ENCODE peak calls at places on chromosomes 5 and 9, in seven cellular contexts. One of them, this sample, is unnamed. For H3K4me1, the result is how much of the 10 kb centered on the place peaks cover.

GRCh38 chr5:140565024-140565779 is 574 bp downstream of the SLC35A4 start:
- DNase-seq in sigmoid colon: no peak
- DNase-seq in breast epithelium: no peak
- DNase-seq in K562: no peak
- DNase-seq in transverse colon: no peak
- DNase-seq in endothelial cell of umbilical vein: peak
- DNase-seq in GM12878: no peak
- DNase-seq in this sample: no peak

GRCh38 chr5:60763061-60763460 is 63.1 kb upstream of the DEPDC1B start:
- DNase-seq in transverse colon: no peak
- DNase-seq in K562: no peak
- DNase-seq in endothelial cell of umbilical vein: no peak
- DNase-seq in breast epithelium: no peak
- DNase-seq in GM12878: no peak
- DNase-seq in sigmoid colon: no peak
- DNase-seq in this sample: no peak

GRCh38 chr9:14779566-14780022 is 57.1 kb upstream of the CER1 start:
- DNase-seq in transverse colon: no peak
- DNase-seq in K562: no peak
- DNase-seq in endothelial cell of umbilical vein: no peak
- DNase-seq in GM12878: no peak
- DNase-seq in sigmoid colon: no peak
- DNase-seq in breast epithelium: no peak
- DNase-seq in this sample: no peak

GRCh38 chr9:89497181-89497963 is 541 bp downstream of the SEMA4D start:
- DNase-seq in endothelial cell of umbilical vein: no peak
- DNase-seq in sigmoid colon: no peak
- DNase-seq in breast epithelium: no peak
- DNase-seq in GM12878: no peak
- DNase-seq in transverse colon: peak
- DNase-seq in K562: no peak
- DNase-seq in this sample: peak

GRCh38 chr9:72857632-72858011 is 95.2 kb downstream of the ALDH1A1 start:
- DNase-seq in sigmoid colon: no peak
- DNase-seq in GM12878: no peak
- DNase-seq in K562: no peak
- DNase-seq in transverse colon: no peak
- DNase-seq in breast epithelium: no peak
- DNase-seq in endothelial cell of umbilical vein: peak
- DNase-seq in this sample: no peak

GRCh38 chr9:86516564-86516963 is 162.4 kb upstream of the TUT7 start:
- DNase-seq in transverse colon: no peak
- DNase-seq in breast epithelium: no peak
- DNase-seq in K562: no peak
- DNase-seq in GM12878: no peak
- DNase-seq in endothelial cell of umbilical vein: no peak
- DNase-seq in sigmoid colon: peak
- DNase-seq in this sample: no peak

GRCh38 chr9:2087500-2088313 is 72.6 kb downstream of the SMARCA2 start:
- DNase-seq in K562: peak
- DNase-seq in breast epithelium: no peak
- DNase-seq in transverse colon: no peak
- DNase-seq in GM12878: peak
- DNase-seq in sigmoid colon: no peak
- DNase-seq in endothelial cell of umbilical vein: peak
- DNase-seq in this sample: no peak

GRCh38 chr5:67160985-67161384 is 35.6 kb downstream of the CD180 start:
- DNase-seq in sigmoid colon: no peak
- DNase-seq in K562: no peak
- DNase-seq in GM12878: no peak
- DNase-seq in breast epithelium: no peak
- DNase-seq in transverse colon: no peak
- DNase-seq in endothelial cell of umbilical vein: no peak
- DNase-seq in this sample: no peak

GRCh38 chr5:128111818-128112448 is 28.4 kb downstream of the SLC12A2 start:
- DNase-seq in breast epithelium: no peak
- DNase-seq in endothelial cell of umbilical vein: peak
- DNase-seq in sigmoid colon: no peak
- DNase-seq in K562: no peak
- DNase-seq in GM12878: no peak
- DNase-seq in transverse colon: no peak
- DNase-seq in this sample: no peak

GRCh38 chr9:132832171-132832570 is 45.9 kb downstream of the AK8 start:
- DNase-seq in K562: no peak
- DNase-seq in transverse colon: no peak
- DNase-seq in endothelial cell of umbilical vein: no peak
- DNase-seq in GM12878: no peak
- DNase-seq in breast epithelium: no peak
- DNase-seq in sigmoid colon: peak
- DNase-seq in this sample: no peak

GRCh38 chr9:6938447-6938846 is 180.7 kb downstream of the KDM4C start:
- DNase-seq in endothelial cell of umbilical vein: no peak
- DNase-seq in transverse colon: no peak
- DNase-seq in sigmoid colon: no peak
- DNase-seq in K562: no peak
- DNase-seq in breast epithelium: no peak
- DNase-seq in GM12878: no peak
- DNase-seq in this sample: no peak

GRCh38 chr9:3464033-3464638 is 61.7 kb downstream of the RFX3 start:
- DNase-seq in transverse colon: no peak
- DNase-seq in GM12878: no peak
- DNase-seq in endothelial cell of umbilical vein: no peak
- DNase-seq in sigmoid colon: no peak
- DNase-seq in breast epithelium: no peak
- DNase-seq in K562: no peak
- DNase-seq in this sample: no peak

GRCh38 chr5:172634106-172634899 is 6.8 kb upstream of the NEURL1B start:
- DNase-seq in transverse colon: no peak
- DNase-seq in K562: no peak
- DNase-seq in sigmoid colon: no peak
- DNase-seq in endothelial cell of umbilical vein: no peak
- DNase-seq in GM12878: no peak
- DNase-seq in breast epithelium: peak
- DNase-seq in this sample: no peak

GRCh38 chr5:5078009-5078897 is 61.9 kb upstream of the ADAMTS16 start:
- DNase-seq in GM12878: no peak
- DNase-seq in sigmoid colon: no peak
- DNase-seq in K562: peak
- DNase-seq in breast epithelium: no peak
- DNase-seq in endothelial cell of umbilical vein: no peak
- DNase-seq in transverse colon: no peak
- DNase-seq in this sample: no peak

GRCh38 chr5:153809181-153809580 is 229.5 kb downstream of the FAM114A2 start:
- DNase-seq in sigmoid colon: no peak
- DNase-seq in breast epithelium: no peak
- DNase-seq in K562: no peak
- DNase-seq in GM12878: no peak
- DNase-seq in transverse colon: no peak
- DNase-seq in endothelial cell of umbilical vein: no peak
- DNase-seq in this sample: no peak
- TF ChIP-seq POLR2A in sigmoid colon: no peak
- TF ChIP-seq POLR2A in breast epithelium: no peak
- TF ChIP-seq POLR2A in K562: no peak
- TF ChIP-seq POLR2A in GM12878: no peak
- TF ChIP-seq POLR2A in transverse colon: no peak
- TF ChIP-seq POLR2A in endothelial cell of umbilical vein: no peak
- TF ChIP-seq POLR2A in this sample: no peak

DNA sequence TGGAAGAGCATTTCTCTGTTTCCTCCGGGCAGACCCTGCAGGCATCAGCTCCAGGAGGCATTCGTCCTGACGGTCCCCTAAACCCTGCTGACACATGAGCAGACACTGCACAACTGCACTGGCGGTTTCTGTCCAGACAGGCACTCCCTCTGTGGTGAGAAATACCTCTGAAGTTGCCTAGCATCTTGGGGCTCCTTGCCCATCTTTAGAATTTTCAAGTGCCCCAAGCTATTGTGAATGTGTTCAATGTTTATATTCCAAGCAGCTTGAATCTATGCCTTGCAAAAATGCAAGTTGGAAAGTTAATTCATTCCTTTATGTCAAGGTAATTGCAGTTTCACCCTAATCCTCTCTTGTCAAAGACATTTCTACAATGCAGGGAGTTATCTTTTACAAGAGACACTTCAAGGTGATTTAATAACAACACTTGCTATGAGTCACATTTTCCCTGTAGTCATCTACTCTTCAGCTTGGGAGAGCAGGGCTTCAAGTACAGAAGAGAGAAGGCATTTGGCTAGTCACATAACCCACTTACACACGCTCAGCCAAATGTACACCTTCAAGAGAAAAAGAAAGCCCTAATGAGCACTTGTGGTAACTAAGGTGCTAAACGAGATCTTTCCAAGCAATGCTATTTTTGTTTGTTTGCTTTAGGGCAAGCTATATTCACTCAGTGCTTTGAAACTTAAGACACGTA is 302.5 kb downstream of the MLLT3 start:
- DNase-seq in GM12878: no peak
- DNase-seq in K562: no peak
- DNase-seq in transverse colon: no peak
- DNase-seq in sigmoid colon: no peak
- DNase-seq in endothelial cell of umbilical vein: no peak
- DNase-seq in breast epithelium: no peak
- DNase-seq in this sample: no peak
- TF ChIP-seq POLR2AphosphoS5 in GM12878: no peak
- TF ChIP-seq POLR2AphosphoS5 in K562: no peak
- TF ChIP-seq POLR2AphosphoS5 in transverse colon: peak
- TF ChIP-seq POLR2AphosphoS5 in sigmoid colon: peak
- TF ChIP-seq POLR2AphosphoS5 in endothelial cell of umbilical vein: no peak
- TF ChIP-seq POLR2AphosphoS5 in breast epithelium: no peak
- TF ChIP-seq POLR2AphosphoS5 in this sample: peak

GRCh38 chr9:34252670-34253459 is 74.0 kb downstream of the UBAP1 start:
- DNase-seq in GM12878: no peak
- DNase-seq in sigmoid colon: peak
- DNase-seq in transverse colon: no peak
- DNase-seq in endothelial cell of umbilical vein: peak
- DNase-seq in breast epithelium: peak
- DNase-seq in K562: peak
- DNase-seq in this sample: no peak

GRCh38 chr9:34252016-34252415 is 73.2 kb downstream of the UBAP1 start:
- DNase-seq in sigmoid colon: no peak
- DNase-seq in endothelial cell of umbilical vein: no peak
- DNase-seq in transverse colon: no peak
- DNase-seq in K562: no peak
- DNase-seq in breast epithelium: no peak
- DNase-seq in GM12878: no peak
- DNase-seq in this sample: no peak

GRCh38 chr9:34254141-34254913 is 74.7 kb downstream of the KIF24 start:
- DNase-seq in breast epithelium: no peak
- DNase-seq in sigmoid colon: peak
- DNase-seq in transverse colon: no peak
- DNase-seq in endothelial cell of umbilical vein: no peak
- DNase-seq in K562: no peak
- DNase-seq in GM12878: no peak
- DNase-seq in this sample: no peak

GRCh38 chr9:34254966-34255825 is 73.9 kb downstream of the KIF24 start:
- DNase-seq in endothelial cell of umbilical vein: no peak
- DNase-seq in GM12878: no peak
- DNase-seq in sigmoid colon: peak
- DNase-seq in transverse colon: no peak
- DNase-seq in breast epithelium: no peak
- DNase-seq in K562: no peak
- DNase-seq in this sample: peak

DNA sequence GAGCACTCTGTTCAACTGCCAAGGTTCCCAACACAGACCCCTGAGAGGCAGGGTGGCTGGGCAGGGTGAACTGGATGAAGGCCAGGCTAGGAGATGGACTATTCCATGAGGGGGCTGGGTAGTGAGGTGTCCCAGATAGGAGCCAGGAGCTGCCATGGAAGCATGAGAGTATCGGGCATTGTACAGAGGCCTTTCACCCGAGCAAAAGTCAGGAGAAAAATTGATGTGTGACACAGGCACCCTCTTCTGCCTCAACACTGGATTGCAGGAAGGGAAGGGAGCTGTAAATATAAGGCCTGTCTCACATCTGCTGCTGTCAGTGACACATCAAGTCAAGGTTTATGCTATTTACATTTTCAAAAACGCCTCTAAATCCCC is 74.6 kb downstream of the UBAP1 start:
- DNase-seq in breast epithelium: no peak
- DNase-seq in transverse colon: no peak
- DNase-seq in endothelial cell of umbilical vein: no peak
- DNase-seq in GM12878: no peak
- DNase-seq in K562: no peak
- DNase-seq in sigmoid colon: peak
- DNase-seq in this sample: no peak
- H3K4me1 ChIP-seq in breast epithelium: under half
- H3K4me1 ChIP-seq in transverse colon: under half
- H3K4me1 ChIP-seq in endothelial cell of umbilical vein: under half
- H3K4me1 ChIP-seq in GM12878: under half
- H3K4me1 ChIP-seq in K562: under half
- H3K4me1 ChIP-seq in sigmoid colon: under half
- H3K4me1 ChIP-seq in this sample: under half

GRCh38 chr9:87672586-87672985 is 53.3 kb upstream of the CTSL start:
- DNase-seq in GM12878: no peak
- DNase-seq in breast epithelium: no peak
- DNase-seq in K562: no peak
- DNase-seq in sigmoid colon: no peak
- DNase-seq in endothelial cell of umbilical vein: no peak
- DNase-seq in transverse colon: no peak
- DNase-seq in this sample: no peak

GRCh38 chr9:87668722-87669121 is 57.2 kb upstream of the CTSL start:
- DNase-seq in transverse colon: no peak
- DNase-seq in breast epithelium: no peak
- DNase-seq in K562: no peak
- DNase-seq in endothelial cell of umbilical vein: no peak
- DNase-seq in sigmoid colon: no peak
- DNase-seq in GM12878: no peak
- DNase-seq in this sample: no peak

GRCh38 chr9:87671478-87671877 is 54.4 kb upstream of the CTSL start:
- DNase-seq in breast epithelium: no peak
- DNase-seq in transverse colon: no peak
- DNase-seq in K562: no peak
- DNase-seq in GM12878: no peak
- DNase-seq in endothelial cell of umbilical vein: no peak
- DNase-seq in sigmoid colon: no peak
- DNase-seq in this sample: no peak

GRCh38 chr9:87671925-87672324 is 54.0 kb upstream of the CTSL start:
- DNase-seq in endothelial cell of umbilical vein: no peak
- DNase-seq in sigmoid colon: no peak
- DNase-seq in K562: no peak
- DNase-seq in breast epithelium: no peak
- DNase-seq in transverse colon: no peak
- DNase-seq in GM12878: no peak
- DNase-seq in this sample: no peak

DNA sequence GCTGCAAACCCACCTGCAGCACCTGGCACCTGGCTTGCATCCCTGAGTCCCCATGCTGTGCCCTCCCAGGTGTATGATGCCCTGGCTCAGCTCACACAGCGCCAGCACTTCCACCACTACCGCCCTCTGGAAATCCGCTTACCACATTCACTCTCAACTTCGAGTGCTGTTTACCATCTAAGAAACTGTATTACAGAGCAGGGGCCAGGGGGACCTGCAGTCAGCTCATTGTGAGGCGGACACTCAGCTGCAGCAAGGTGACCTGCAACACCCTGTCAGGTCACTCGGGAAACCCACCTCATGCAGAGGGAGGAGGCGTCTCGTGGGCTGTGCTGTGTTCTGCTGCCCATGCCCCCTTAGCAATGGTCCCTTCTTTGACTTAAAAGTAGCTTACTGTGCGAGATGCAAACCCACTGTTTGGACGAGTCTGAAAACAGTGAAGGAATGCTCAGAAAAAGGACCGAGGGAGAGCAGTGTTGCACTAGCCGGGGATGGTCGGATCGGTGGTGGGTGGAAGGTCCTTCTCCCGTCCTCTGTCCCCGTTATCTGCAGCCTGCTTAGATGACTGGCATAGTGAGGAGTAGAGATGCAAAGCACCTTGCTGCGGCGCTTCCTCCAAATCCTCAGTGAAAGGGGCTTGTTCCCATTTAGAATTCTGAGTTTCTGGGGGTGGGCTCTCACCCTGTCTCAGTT is 55.2 kb upstream of the CTSL start:
- DNase-seq in GM12878: no peak
- DNase-seq in endothelial cell of umbilical vein: no peak
- DNase-seq in sigmoid colon: no peak
- DNase-seq in transverse colon: no peak
- DNase-seq in breast epithelium: no peak
- DNase-seq in K562: no peak
- DNase-seq in this sample: no peak
- TF ChIP-seq POLR2A in GM12878: no peak
- TF ChIP-seq POLR2A in endothelial cell of umbilical vein: no peak
- TF ChIP-seq POLR2A in sigmoid colon: no peak
- TF ChIP-seq POLR2A in transverse colon: no peak
- TF ChIP-seq POLR2A in breast epithelium: no peak
- TF ChIP-seq POLR2A in K562: no peak
- TF ChIP-seq POLR2A in this sample: no peak